ENCODE peak calls at places on chromosomes 11 and 22, in six cellular contexts. E, I, Q, F, U and J are unnamed samples.

GRCh38 chr11:114058871-114059277 is 637 bp upstream of the ZBTB16 start:
- DNase-seq in I (no peak), U (no peak), F (no peak), Q (no peak), E (no peak), J (no peak)

GRCh38 chr22:31085493-31085824 is 4.3 kb downstream of the SMTN start:
- DNase-seq in U (no peak), F (no peak), I (no peak), Q (no peak), E (no peak), J (no peak)

GRCh38 chr11:47991266-47991830 is 11.0 kb downstream of the PTPRJ start:
- DNase-seq in E (no peak), U (no peak), Q (no peak), F (no peak), I (no peak), J (no peak)

GRCh38 chr11:119591836-119592310 is 137.1 kb downstream of the NECTIN1 start:
- DNase-seq in I (no peak), E (no peak), U (no peak), Q (no peak), F (no peak), J (no peak)

GRCh38 chr11:19239039-19239438 is 1.7 kb downstream of the E2F8 start:
- DNase-seq in F (no peak), E (no peak), U (no peak), Q (no peak), I (no peak), J (no peak)

GRCh38 chr11:7004482-7004881 is 15.7 kb downstream of the ZNF214 start:
- DNase-seq in U (no peak), F (no peak), E (no peak), Q (peak), I (no peak), J (no peak)

GRCh38 chr11:88555829-88556202 is 218.3 kb upstream of the CTSC start:
- DNase-seq in U (no peak), F (no peak), E (no peak), Q (peak), I (no peak), J (no peak)

GRCh38 chr22:19984201-19984753 is 32.3 kb downstream of the ARVCF start:
- DNase-seq in Q (peak), U (no peak), E (no peak), I (no peak), F (no peak), J (no peak)

GRCh38 chr22:50425179-50425916 is 49.5 kb downstream of the SBF1 start:
- DNase-seq in E (no peak), Q (no peak), I (no peak), F (no peak), U (no peak), J (no peak)

GRCh38 chr11:110894224-110894623 is 182.0 kb upstream of the ARHGAP20 start:
- DNase-seq in Q (no peak), F (no peak), U (no peak), E (no peak), I (no peak), J (no peak)

GRCh38 chr11:80987161-80987560 is 1546.3 kb upstream of the TENM4 start:
- DNase-seq in F (no peak), I (no peak), E (no peak), U (no peak), Q (no peak), J (no peak)

GRCh38 chr11:606245-606644 is 9.5 kb downstream of the IRF7 start:
- DNase-seq in E (no peak), U (no peak), F (no peak), I (peak), Q (peak), J (no peak)

GRCh38 chr22:47623056-47623739 is 860.7 kb downstream of the TBC1D22A start:
- DNase-seq in F (no peak), E (no peak), I (no peak), Q (no peak), U (peak), J (no peak)

GRCh38 chr11:69682681-69683326 is 7.7 kb upstream of the LTO1 start:
- DNase-seq in I (no peak), F (no peak), E (no peak), U (no peak), Q (no peak), J (no peak)